ENCODE peak calls at places on chromosomes 6 and 20, in eight cellular contexts. One of them, this sample, is unnamed.

GRCh38 chr6:122389704-122390103 is 9.7 kb upstream of the HSF2 start:
- DNase-seq in effector memory CD4-positive, alpha-beta T cell: no peak
- DNase-seq in adipocyte: no peak
- DNase-seq in hepatocyte: no peak
- DNase-seq in heart right ventricle: no peak
- DNase-seq in BJ: no peak
- DNase-seq in transverse colon: no peak
- DNase-seq in heart left ventricle: no peak
- DNase-seq in this sample: no peak

GRCh38 chr6:143803769-143804540 is 39.2 kb upstream of the LTV1 start:
- DNase-seq in effector memory CD4-positive, alpha-beta T cell: no peak
- DNase-seq in adipocyte: no peak
- DNase-seq in hepatocyte: no peak
- DNase-seq in heart right ventricle: no peak
- DNase-seq in BJ: no peak
- DNase-seq in transverse colon: no peak
- DNase-seq in heart left ventricle: no peak
- DNase-seq in this sample: no peak

GRCh38 chr20:53866787-53867740 is 203.3 kb downstream of the BCAS1 start:
- DNase-seq in effector memory CD4-positive, alpha-beta T cell: no peak
- DNase-seq in adipocyte: peak; percentile 55
- DNase-seq in hepatocyte: no peak
- DNase-seq in heart right ventricle: no peak
- DNase-seq in BJ: no peak
- DNase-seq in transverse colon: no peak
- DNase-seq in heart left ventricle: no peak
- DNase-seq in this sample: no peak

GRCh38 chr20:10488436-10489053 is 53.4 kb downstream of the SLX4IP start:
- DNase-seq in effector memory CD4-positive, alpha-beta T cell: no peak
- DNase-seq in adipocyte: no peak
- DNase-seq in hepatocyte: no peak
- DNase-seq in heart right ventricle: no peak
- DNase-seq in BJ: no peak
- DNase-seq in transverse colon: no peak
- DNase-seq in heart left ventricle: no peak
- DNase-seq in this sample: no peak

GRCh38 chr20:50110141-50111047 is 2.6 kb downstream of the UBE2V1 start:
- DNase-seq in effector memory CD4-positive, alpha-beta T cell: peak; percentile 11
- DNase-seq in adipocyte: peak; percentile 39
- DNase-seq in hepatocyte: peak; percentile 68
- DNase-seq in heart right ventricle: no peak
- DNase-seq in BJ: peak; percentile 33
- DNase-seq in transverse colon: peak; percentile 63
- DNase-seq in heart left ventricle: no peak
- DNase-seq in this sample: no peak

GRCh38 chr6:120354452-120355098 is 979.7 kb downstream of the TBC1D32 start:
- DNase-seq in effector memory CD4-positive, alpha-beta T cell: no peak
- DNase-seq in adipocyte: no peak
- DNase-seq in hepatocyte: no peak
- DNase-seq in heart right ventricle: no peak
- DNase-seq in BJ: no peak
- DNase-seq in transverse colon: no peak
- DNase-seq in heart left ventricle: no peak
- DNase-seq in this sample: no peak

GRCh38 chr20:50635676-50636600 is 55.4 kb downstream of the RIPOR3 start:
- DNase-seq in effector memory CD4-positive, alpha-beta T cell: peak; percentile 6
- DNase-seq in adipocyte: peak; percentile 64
- DNase-seq in hepatocyte: peak; percentile 90
- DNase-seq in heart right ventricle: peak; percentile 74
- DNase-seq in BJ: no peak
- DNase-seq in transverse colon: peak; percentile 73
- DNase-seq in heart left ventricle: peak; percentile 84
- DNase-seq in this sample: peak; percentile 56

GRCh38 chr6:106511274-106512047 is 117.8 kb downstream of the RTN4IP1 start:
- DNase-seq in effector memory CD4-positive, alpha-beta T cell: peak; percentile 31
- DNase-seq in adipocyte: peak; percentile 78
- DNase-seq in hepatocyte: peak; percentile 41
- DNase-seq in heart right ventricle: no peak
- DNase-seq in BJ: no peak
- DNase-seq in transverse colon: peak; percentile 39
- DNase-seq in heart left ventricle: no peak
- DNase-seq in this sample: no peak

GRCh38 chr20:8578191-8578690 is 446.2 kb downstream of the PLCB1 start:
- DNase-seq in effector memory CD4-positive, alpha-beta T cell: no peak
- DNase-seq in adipocyte: no peak
- DNase-seq in hepatocyte: no peak
- DNase-seq in heart right ventricle: no peak
- DNase-seq in BJ: no peak
- DNase-seq in transverse colon: no peak
- DNase-seq in heart left ventricle: no peak
- DNase-seq in this sample: no peak

GRCh38 chr6:22708469-22708868 is 139.1 kb downstream of the HDGFL1 start:
- DNase-seq in effector memory CD4-positive, alpha-beta T cell: no peak
- DNase-seq in adipocyte: no peak
- DNase-seq in hepatocyte: no peak
- DNase-seq in heart right ventricle: no peak
- DNase-seq in BJ: no peak
- DNase-seq in transverse colon: no peak
- DNase-seq in heart left ventricle: no peak
- DNase-seq in this sample: no peak

GRCh38 chr6:4575724-4576123 is 200.5 kb upstream of the CDYL start:
- DNase-seq in effector memory CD4-positive, alpha-beta T cell: no peak
- DNase-seq in adipocyte: no peak
- DNase-seq in hepatocyte: no peak
- DNase-seq in heart right ventricle: no peak
- DNase-seq in BJ: no peak
- DNase-seq in transverse colon: no peak
- DNase-seq in heart left ventricle: no peak
- DNase-seq in this sample: no peak

GRCh38 chr20:41534842-41535241 is 83.3 kb downstream of the CHD6 start:
- DNase-seq in effector memory CD4-positive, alpha-beta T cell: no peak
- DNase-seq in adipocyte: peak; percentile 12
- DNase-seq in hepatocyte: no peak
- DNase-seq in heart right ventricle: no peak
- DNase-seq in BJ: no peak
- DNase-seq in transverse colon: no peak
- DNase-seq in heart left ventricle: no peak
- DNase-seq in this sample: no peak

GRCh38 chr6:137767931-137768690 is 98.9 kb upstream of the TNFAIP3 start:
- DNase-seq in effector memory CD4-positive, alpha-beta T cell: no peak
- DNase-seq in adipocyte: peak; percentile 40
- DNase-seq in hepatocyte: no peak
- DNase-seq in heart right ventricle: no peak
- DNase-seq in BJ: no peak
- DNase-seq in transverse colon: no peak
- DNase-seq in heart left ventricle: no peak
- DNase-seq in this sample: no peak

GRCh38 chr6:115948751-115949150 is 111.9 kb downstream of the FRK start:
- DNase-seq in effector memory CD4-positive, alpha-beta T cell: no peak
- DNase-seq in adipocyte: no peak
- DNase-seq in hepatocyte: no peak
- DNase-seq in heart right ventricle: no peak
- DNase-seq in BJ: no peak
- DNase-seq in transverse colon: no peak
- DNase-seq in heart left ventricle: no peak
- DNase-seq in this sample: no peak

GRCh38 chr20:23881371-23881770 is 1.8 kb upstream of the CST5 start:
- DNase-seq in effector memory CD4-positive, alpha-beta T cell: no peak
- DNase-seq in adipocyte: no peak
- DNase-seq in hepatocyte: no peak
- DNase-seq in heart right ventricle: no peak
- DNase-seq in BJ: no peak
- DNase-seq in transverse colon: no peak
- DNase-seq in heart left ventricle: no peak
- DNase-seq in this sample: no peak

GRCh38 chr6:33914519-33915120 is 110.8 kb upstream of the MLN start:
- DNase-seq in effector memory CD4-positive, alpha-beta T cell: peak; percentile 11
- DNase-seq in adipocyte: no peak
- DNase-seq in hepatocyte: no peak
- DNase-seq in heart right ventricle: no peak
- DNase-seq in BJ: no peak
- DNase-seq in transverse colon: peak; percentile 29
- DNase-seq in heart left ventricle: peak; percentile 38
- DNase-seq in this sample: no peak

GRCh38 chr6:136566851-136567250 is 16.6 kb upstream of the MAP7 start:
- DNase-seq in effector memory CD4-positive, alpha-beta T cell: no peak
- DNase-seq in adipocyte: no peak
- DNase-seq in hepatocyte: no peak
- DNase-seq in heart right ventricle: no peak
- DNase-seq in BJ: no peak
- DNase-seq in transverse colon: no peak
- DNase-seq in heart left ventricle: no peak
- DNase-seq in this sample: no peak

GRCh38 chr6:132598473-132598872 is 8.9 kb upstream of the TAAR5 start:
- DNase-seq in effector memory CD4-positive, alpha-beta T cell: no peak
- DNase-seq in adipocyte: no peak
- DNase-seq in hepatocyte: peak; percentile 55
- DNase-seq in heart right ventricle: no peak
- DNase-seq in BJ: no peak
- DNase-seq in transverse colon: no peak
- DNase-seq in heart left ventricle: no peak
- DNase-seq in this sample: no peak

GRCh38 chr6:124964084-124964763 is 2.0 kb downstream of the RNF217 start:
- DNase-seq in effector memory CD4-positive, alpha-beta T cell: no peak
- DNase-seq in adipocyte: peak; percentile 88
- DNase-seq in hepatocyte: peak; percentile 37
- DNase-seq in heart right ventricle: no peak
- DNase-seq in BJ: no peak
- DNase-seq in transverse colon: peak; percentile 51
- DNase-seq in heart left ventricle: no peak
- DNase-seq in this sample: no peak

GRCh38 chr6:78947962-78948361 is 80.6 kb downstream of the IRAK1BP1 start:
- DNase-seq in effector memory CD4-positive, alpha-beta T cell: no peak
- DNase-seq in adipocyte: peak; percentile 41
- DNase-seq in hepatocyte: no peak
- DNase-seq in heart right ventricle: no peak
- DNase-seq in BJ: peak; percentile 23
- DNase-seq in transverse colon: no peak
- DNase-seq in heart left ventricle: no peak
- DNase-seq in this sample: no peak

GRCh38 chr20:44600301-44600700 is 17.9 kb downstream of the PKIG start:
- DNase-seq in effector memory CD4-positive, alpha-beta T cell: no peak
- DNase-seq in adipocyte: no peak
- DNase-seq in hepatocyte: no peak
- DNase-seq in heart right ventricle: no peak
- DNase-seq in BJ: no peak
- DNase-seq in transverse colon: no peak
- DNase-seq in heart left ventricle: no peak
- DNase-seq in this sample: no peak

GRCh38 chr20:8662433-8662954 is 406.4 kb upstream of the PLCB4 start:
- DNase-seq in effector memory CD4-positive, alpha-beta T cell: no peak
- DNase-seq in adipocyte: no peak
- DNase-seq in hepatocyte: no peak
- DNase-seq in heart right ventricle: no peak
- DNase-seq in BJ: no peak
- DNase-seq in transverse colon: no peak
- DNase-seq in heart left ventricle: no peak
- DNase-seq in this sample: no peak

GRCh38 chr6:47094351-47094925 is 52.3 kb upstream of the ADGRF1 start:
- DNase-seq in effector memory CD4-positive, alpha-beta T cell: no peak
- DNase-seq in adipocyte: no peak
- DNase-seq in hepatocyte: peak; percentile 55
- DNase-seq in heart right ventricle: no peak
- DNase-seq in BJ: no peak
- DNase-seq in transverse colon: peak; percentile 24
- DNase-seq in heart left ventricle: no peak
- DNase-seq in this sample: no peak

GRCh38 chr20:35710884-35711587 is 11.8 kb downstream of the ROMO1 start:
- DNase-seq in effector memory CD4-positive, alpha-beta T cell: no peak
- DNase-seq in adipocyte: no peak
- DNase-seq in hepatocyte: no peak
- DNase-seq in heart right ventricle: no peak
- DNase-seq in BJ: no peak
- DNase-seq in transverse colon: no peak
- DNase-seq in heart left ventricle: no peak
- DNase-seq in this sample: no peak
- H3K36me3 ChIP-seq in effector memory CD4-positive, alpha-beta T cell: peaks cover 82% of the 10 kb centered on the region
- H3K36me3 ChIP-seq in adipocyte: peaks cover 99% of the 10 kb centered on the region
- H3K36me3 ChIP-seq in hepatocyte: peaks cover 3% of the 10 kb centered on the region
- H3K36me3 ChIP-seq in heart right ventricle: peaks cover 74% of the 10 kb centered on the region
- H3K36me3 ChIP-seq in BJ: peaks cover 20% of the 10 kb centered on the region
- H3K36me3 ChIP-seq in transverse colon: no peaks in the 10 kb centered on the region
- H3K36me3 ChIP-seq in heart left ventricle: peaks cover 100% of the 10 kb centered on the region
- H3K36me3 ChIP-seq in this sample: no peaks in the 10 kb centered on the region

GRCh38 chr20:63280929-63281545 is 8.4 kb downstream of the ARFGAP1 start:
- DNase-seq in effector memory CD4-positive, alpha-beta T cell: no peak
- DNase-seq in adipocyte: peak; percentile 20
- DNase-seq in hepatocyte: no peak
- DNase-seq in heart right ventricle: no peak
- DNase-seq in BJ: no peak
- DNase-seq in transverse colon: no peak
- DNase-seq in heart left ventricle: no peak
- DNase-seq in this sample: no peak
- H3K36me3 ChIP-seq in effector memory CD4-positive, alpha-beta T cell: peaks cover 64% of the 10 kb centered on the region
- H3K36me3 ChIP-seq in adipocyte: peaks cover 79% of the 10 kb centered on the region
- H3K36me3 ChIP-seq in hepatocyte: no peaks in the 10 kb centered on the region
- H3K36me3 ChIP-seq in heart right ventricle: peaks cover 18% of the 10 kb centered on the region
- H3K36me3 ChIP-seq in BJ: peaks cover 76% of the 10 kb centered on the region
- H3K36me3 ChIP-seq in transverse colon: no peaks in the 10 kb centered on the region
- H3K36me3 ChIP-seq in heart left ventricle: peaks cover 89% of the 10 kb centered on the region
- H3K36me3 ChIP-seq in this sample: no peaks in the 10 kb centered on the region

GRCh38 chr20:43461894-43462293 is 4.2 kb downstream of the SRSF6 start:
- DNase-seq in effector memory CD4-positive, alpha-beta T cell: no peak
- DNase-seq in adipocyte: no peak
- DNase-seq in hepatocyte: no peak
- DNase-seq in heart right ventricle: no peak
- DNase-seq in BJ: no peak
- DNase-seq in transverse colon: no peak
- DNase-seq in heart left ventricle: no peak
- DNase-seq in this sample: no peak
- H3K36me3 ChIP-seq in effector memory CD4-positive, alpha-beta T cell: peaks cover 74% of the 10 kb centered on the region
- H3K36me3 ChIP-seq in adipocyte: peaks cover 80% of the 10 kb centered on the region
- H3K36me3 ChIP-seq in hepatocyte: peaks cover 24% of the 10 kb centered on the region
- H3K36me3 ChIP-seq in heart right ventricle: peaks cover 57% of the 10 kb centered on the region
- H3K36me3 ChIP-seq in BJ: peaks cover 19% of the 10 kb centered on the region
- H3K36me3 ChIP-seq in transverse colon: no peaks in the 10 kb centered on the region
- H3K36me3 ChIP-seq in heart left ventricle: peaks cover 80% of the 10 kb centered on the region
- H3K36me3 ChIP-seq in this sample: no peaks in the 10 kb centered on the region

DNA sequence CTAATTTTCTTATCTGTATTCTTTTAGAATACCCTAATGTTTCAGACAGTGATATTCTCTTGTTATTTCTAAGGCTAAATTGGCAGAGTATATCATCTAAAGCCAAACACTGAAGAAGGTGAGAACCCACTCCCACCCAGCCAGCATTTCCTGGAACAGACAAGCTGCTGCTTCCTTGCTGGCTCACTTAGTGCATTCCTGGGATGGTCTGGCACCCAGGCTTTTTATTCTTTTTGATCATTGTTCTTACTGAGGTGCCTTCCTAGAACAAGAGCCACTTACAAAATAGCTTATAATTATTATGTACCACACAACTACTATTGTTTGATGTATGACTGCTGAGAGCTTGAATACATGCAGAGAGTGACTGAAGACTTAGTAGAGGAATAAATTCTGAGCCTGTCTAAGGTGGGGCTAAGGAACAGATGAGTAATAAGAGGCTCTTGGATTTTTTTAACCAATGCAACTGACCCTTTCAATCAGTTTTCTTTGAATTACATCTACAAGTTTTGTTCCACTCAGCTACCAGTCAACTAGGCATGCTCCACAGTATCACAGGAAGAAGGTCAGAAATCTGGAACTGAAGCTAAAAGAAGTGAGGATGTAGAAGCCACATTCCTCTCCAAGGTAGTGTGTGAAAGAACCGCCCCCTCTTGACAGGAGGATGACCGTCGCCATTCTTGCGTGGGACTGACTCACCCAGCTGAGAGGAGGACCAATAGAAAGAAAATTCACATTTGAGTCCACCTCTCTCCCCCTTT is 30.1 kb downstream of the PRPH2 start:
- DNase-seq in effector memory CD4-positive, alpha-beta T cell: no peak
- DNase-seq in adipocyte: peak; percentile 43
- DNase-seq in hepatocyte: no peak
- DNase-seq in heart right ventricle: no peak
- DNase-seq in BJ: no peak
- DNase-seq in transverse colon: no peak
- DNase-seq in heart left ventricle: no peak
- DNase-seq in this sample: no peak
- H3K36me3 ChIP-seq in effector memory CD4-positive, alpha-beta T cell: peaks cover 47% of the 10 kb centered on the region
- H3K36me3 ChIP-seq in adipocyte: peaks cover 53% of the 10 kb centered on the region
- H3K36me3 ChIP-seq in hepatocyte: peaks cover 6% of the 10 kb centered on the region
- H3K36me3 ChIP-seq in heart right ventricle: peaks cover 28% of the 10 kb centered on the region
- H3K36me3 ChIP-seq in BJ: peaks cover 13% of the 10 kb centered on the region
- H3K36me3 ChIP-seq in transverse colon: no peaks in the 10 kb centered on the region
- H3K36me3 ChIP-seq in heart left ventricle: peaks cover 84% of the 10 kb centered on the region
- H3K36me3 ChIP-seq in this sample: peaks cover 73% of the 10 kb centered on the region